ENCODE peak calls at places on chromosomes 1 and 21, in ten cellular contexts. One of them, this sample, is unnamed. For H3K27me3, the result is how much of the 10 kb centered on the place peaks cover.

GRCh38 chr1:15804060-15804459 is 3.4 kb downstream of the UQCRHL start:
- DNase-seq in left lung: no peak
- DNase-seq in kidney epithelial cell: no peak
- DNase-seq in stomach: no peak
- DNase-seq in ascending aorta: no peak
- DNase-seq in dorsolateral prefrontal cortex: no peak
- DNase-seq in heart right ventricle: no peak
- DNase-seq in HL-60: no peak
- DNase-seq in pancreas: no peak
- DNase-seq in MM.1S: no peak
- DNase-seq in this sample: no peak

GRCh38 chr1:71641013-71641412 is 560.2 kb upstream of the ZRANB2 start:
- DNase-seq in left lung: no peak
- DNase-seq in kidney epithelial cell: no peak
- DNase-seq in stomach: no peak
- DNase-seq in ascending aorta: no peak
- DNase-seq in dorsolateral prefrontal cortex: no peak
- DNase-seq in heart right ventricle: no peak
- DNase-seq in HL-60: no peak
- DNase-seq in pancreas: no peak
- DNase-seq in MM.1S: no peak
- DNase-seq in this sample: no peak

GRCh38 chr21:40186036-40186435 is 318.8 kb downstream of the PCP4 start:
- DNase-seq in left lung: no peak
- DNase-seq in kidney epithelial cell: no peak
- DNase-seq in stomach: no peak
- DNase-seq in ascending aorta: no peak
- DNase-seq in dorsolateral prefrontal cortex: no peak
- DNase-seq in heart right ventricle: no peak
- DNase-seq in HL-60: no peak
- DNase-seq in pancreas: no peak
- DNase-seq in MM.1S: no peak
- DNase-seq in this sample: no peak

GRCh38 chr1:222557148-222557547 is 9.2 kb upstream of the HHIPL2 start:
- DNase-seq in left lung: no peak
- DNase-seq in kidney epithelial cell: no peak
- DNase-seq in stomach: no peak
- DNase-seq in ascending aorta: no peak
- DNase-seq in dorsolateral prefrontal cortex: no peak
- DNase-seq in heart right ventricle: no peak
- DNase-seq in HL-60: no peak
- DNase-seq in pancreas: no peak
- DNase-seq in MM.1S: no peak
- DNase-seq in this sample: no peak

GRCh38 chr1:244138399-244138798 is 87.3 kb downstream of the ZBTB18 start:
- DNase-seq in left lung: no peak
- DNase-seq in kidney epithelial cell: no peak
- DNase-seq in stomach: no peak
- DNase-seq in ascending aorta: no peak
- DNase-seq in dorsolateral prefrontal cortex: no peak
- DNase-seq in heart right ventricle: no peak
- DNase-seq in HL-60: no peak
- DNase-seq in pancreas: no peak
- DNase-seq in MM.1S: no peak
- DNase-seq in this sample: no peak

GRCh38 chr1:92040971-92041370 is 11.2 kb downstream of the EPHX4 start:
- DNase-seq in left lung: no peak
- DNase-seq in kidney epithelial cell: no peak
- DNase-seq in stomach: no peak
- DNase-seq in ascending aorta: no peak
- DNase-seq in dorsolateral prefrontal cortex: no peak
- DNase-seq in heart right ventricle: no peak
- DNase-seq in HL-60: no peak
- DNase-seq in pancreas: no peak
- DNase-seq in MM.1S: no peak
- DNase-seq in this sample: no peak

GRCh38 chr1:214494706-214495105 is 56.7 kb downstream of the PTPN14 start:
- DNase-seq in left lung: no peak
- DNase-seq in kidney epithelial cell: peak
- DNase-seq in stomach: no peak
- DNase-seq in ascending aorta: no peak
- DNase-seq in dorsolateral prefrontal cortex: no peak
- DNase-seq in heart right ventricle: no peak
- DNase-seq in HL-60: no peak
- DNase-seq in pancreas: no peak
- DNase-seq in MM.1S: no peak
- DNase-seq in this sample: no peak

GRCh38 chr1:60924964-60925798 is 157.2 kb upstream of the NFIA start:
- DNase-seq in left lung: no peak
- DNase-seq in kidney epithelial cell: no peak
- DNase-seq in stomach: no peak
- DNase-seq in ascending aorta: no peak
- DNase-seq in dorsolateral prefrontal cortex: no peak
- DNase-seq in heart right ventricle: no peak
- DNase-seq in HL-60: no peak
- DNase-seq in pancreas: no peak
- DNase-seq in MM.1S: no peak
- DNase-seq in this sample: no peak

GRCh38 chr21:9774347-9774746 is 747.0 kb upstream of the TPTE start:
- DNase-seq in left lung: no peak
- DNase-seq in kidney epithelial cell: no peak
- DNase-seq in stomach: no peak
- DNase-seq in ascending aorta: no peak
- DNase-seq in dorsolateral prefrontal cortex: no peak
- DNase-seq in heart right ventricle: no peak
- DNase-seq in HL-60: no peak
- DNase-seq in pancreas: no peak
- DNase-seq in MM.1S: no peak
- DNase-seq in this sample: no peak

GRCh38 chr1:204150702-204151561 is 912 bp downstream of the ETNK2 start:
- DNase-seq in left lung: no peak
- DNase-seq in kidney epithelial cell: no peak
- DNase-seq in stomach: no peak
- DNase-seq in ascending aorta: no peak
- DNase-seq in dorsolateral prefrontal cortex: no peak
- DNase-seq in heart right ventricle: no peak
- DNase-seq in HL-60: no peak
- DNase-seq in pancreas: peak
- DNase-seq in MM.1S: no peak
- DNase-seq in this sample: no peak

GRCh38 chr1:106677721-106678120 is 378.8 kb upstream of the PRMT6 start:
- DNase-seq in left lung: no peak
- DNase-seq in kidney epithelial cell: no peak
- DNase-seq in stomach: no peak
- DNase-seq in ascending aorta: no peak
- DNase-seq in dorsolateral prefrontal cortex: no peak
- DNase-seq in heart right ventricle: no peak
- DNase-seq in HL-60: no peak
- DNase-seq in pancreas: no peak
- DNase-seq in MM.1S: no peak
- DNase-seq in this sample: no peak

GRCh38 chr1:27359822-27360158 is 7.0 kb downstream of the MAP3K6 start:
- DNase-seq in left lung: no peak
- DNase-seq in kidney epithelial cell: no peak
- DNase-seq in stomach: no peak
- DNase-seq in ascending aorta: no peak
- DNase-seq in dorsolateral prefrontal cortex: no peak
- DNase-seq in heart right ventricle: no peak
- DNase-seq in HL-60: no peak
- DNase-seq in pancreas: peak
- DNase-seq in MM.1S: no peak
- DNase-seq in this sample: no peak

GRCh38 chr1:103514920-103515503 is 10.5 kb upstream of the RNPC3 start:
- DNase-seq in left lung: no peak
- DNase-seq in kidney epithelial cell: no peak
- DNase-seq in stomach: no peak
- DNase-seq in ascending aorta: no peak
- DNase-seq in dorsolateral prefrontal cortex: no peak
- DNase-seq in heart right ventricle: no peak
- DNase-seq in HL-60: peak
- DNase-seq in pancreas: no peak
- DNase-seq in MM.1S: peak
- DNase-seq in this sample: peak

GRCh38 chr1:26288311-26288941 is 8.5 kb downstream of the SH3BGRL3 start:
- DNase-seq in left lung: no peak
- DNase-seq in kidney epithelial cell: no peak
- DNase-seq in stomach: no peak
- DNase-seq in ascending aorta: no peak
- DNase-seq in dorsolateral prefrontal cortex: peak
- DNase-seq in heart right ventricle: no peak
- DNase-seq in HL-60: peak
- DNase-seq in pancreas: no peak
- DNase-seq in MM.1S: no peak
- DNase-seq in this sample: peak

GRCh38 chr1:60970081-60970509 is 112.3 kb upstream of the NFIA start:
- DNase-seq in left lung: no peak
- DNase-seq in kidney epithelial cell: no peak
- DNase-seq in stomach: no peak
- DNase-seq in ascending aorta: no peak
- DNase-seq in dorsolateral prefrontal cortex: no peak
- DNase-seq in heart right ventricle: no peak
- DNase-seq in HL-60: no peak
- DNase-seq in pancreas: no peak
- DNase-seq in MM.1S: no peak
- DNase-seq in this sample: no peak

GRCh38 chr1:21317035-21317689 is 26.9 kb upstream of the ECE1 start:
- DNase-seq in left lung: peak
- DNase-seq in kidney epithelial cell: no peak
- DNase-seq in stomach: peak
- DNase-seq in ascending aorta: peak
- DNase-seq in dorsolateral prefrontal cortex: peak
- DNase-seq in heart right ventricle: peak
- DNase-seq in HL-60: no peak
- DNase-seq in pancreas: peak
- DNase-seq in MM.1S: no peak
- DNase-seq in this sample: no peak

GRCh38 chr1:31796707-31797106 is 19.1 kb downstream of the SPOCD1 start:
- DNase-seq in left lung: no peak
- DNase-seq in kidney epithelial cell: no peak
- DNase-seq in stomach: no peak
- DNase-seq in ascending aorta: no peak
- DNase-seq in dorsolateral prefrontal cortex: no peak
- DNase-seq in heart right ventricle: no peak
- DNase-seq in HL-60: no peak
- DNase-seq in pancreas: no peak
- DNase-seq in MM.1S: no peak
- DNase-seq in this sample: no peak

GRCh38 chr1:203650012-203650836 is 23.6 kb downstream of the ATP2B4 start:
- DNase-seq in left lung: peak
- DNase-seq in kidney epithelial cell: no peak
- DNase-seq in stomach: peak
- DNase-seq in ascending aorta: no peak
- DNase-seq in dorsolateral prefrontal cortex: no peak
- DNase-seq in heart right ventricle: peak
- DNase-seq in HL-60: no peak
- DNase-seq in pancreas: peak
- DNase-seq in MM.1S: peak
- DNase-seq in this sample: peak

GRCh38 chr1:170075186-170075585 is 691 bp upstream of the KIFAP3 start:
- DNase-seq in left lung: no peak
- DNase-seq in kidney epithelial cell: no peak
- DNase-seq in stomach: no peak
- DNase-seq in ascending aorta: no peak
- DNase-seq in dorsolateral prefrontal cortex: no peak
- DNase-seq in heart right ventricle: no peak
- DNase-seq in HL-60: no peak
- DNase-seq in pancreas: peak
- DNase-seq in MM.1S: no peak
- DNase-seq in this sample: no peak
- H3K4me3 ChIP-seq in left lung: peak
- H3K4me3 ChIP-seq in kidney epithelial cell: peak
- H3K4me3 ChIP-seq in stomach: peak
- H3K4me3 ChIP-seq in ascending aorta: peak
- H3K4me3 ChIP-seq in dorsolateral prefrontal cortex: peak
- H3K4me3 ChIP-seq in heart right ventricle: peak
- H3K4me3 ChIP-seq in HL-60: peak
- H3K4me3 ChIP-seq in pancreas: peak
- H3K4me3 ChIP-seq in MM.1S: peak
- H3K4me3 ChIP-seq in this sample: peak

DNA sequence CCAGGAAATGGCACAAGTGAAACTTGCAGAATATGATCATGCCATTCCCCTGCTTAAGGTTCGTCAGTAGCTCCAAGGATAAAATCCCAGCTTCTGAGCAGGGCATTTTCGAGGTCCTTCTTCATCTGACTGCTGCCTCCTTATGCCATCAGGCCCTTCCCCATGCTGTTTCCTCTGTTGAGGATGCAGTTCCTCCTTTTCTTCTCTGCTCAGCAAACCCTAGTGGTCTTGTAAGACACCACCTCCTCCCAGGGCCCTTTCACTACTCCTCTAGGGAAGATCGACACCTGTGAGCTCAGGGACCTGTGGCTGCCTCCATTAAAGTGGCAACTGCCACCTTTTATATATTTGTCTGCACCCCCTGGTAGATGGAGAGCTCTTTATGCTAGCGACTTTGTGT is 62.1 kb upstream of the JUN start:
- DNase-seq in left lung: no peak
- DNase-seq in kidney epithelial cell: no peak
- DNase-seq in stomach: no peak
- DNase-seq in ascending aorta: no peak
- DNase-seq in dorsolateral prefrontal cortex: no peak
- DNase-seq in heart right ventricle: no peak
- DNase-seq in HL-60: peak
- DNase-seq in pancreas: no peak
- DNase-seq in MM.1S: no peak
- DNase-seq in this sample: no peak
- TF ChIP-seq CTCF in left lung: no peak
- TF ChIP-seq CTCF in kidney epithelial cell: no peak
- TF ChIP-seq CTCF in stomach: no peak
- TF ChIP-seq CTCF in ascending aorta: no peak
- TF ChIP-seq CTCF in dorsolateral prefrontal cortex: no peak
- TF ChIP-seq CTCF in heart right ventricle: no peak
- TF ChIP-seq CTCF in HL-60: no peak
- TF ChIP-seq CTCF in pancreas: no peak
- TF ChIP-seq CTCF in MM.1S: no peak
- TF ChIP-seq CTCF in this sample: no peak

DNA sequence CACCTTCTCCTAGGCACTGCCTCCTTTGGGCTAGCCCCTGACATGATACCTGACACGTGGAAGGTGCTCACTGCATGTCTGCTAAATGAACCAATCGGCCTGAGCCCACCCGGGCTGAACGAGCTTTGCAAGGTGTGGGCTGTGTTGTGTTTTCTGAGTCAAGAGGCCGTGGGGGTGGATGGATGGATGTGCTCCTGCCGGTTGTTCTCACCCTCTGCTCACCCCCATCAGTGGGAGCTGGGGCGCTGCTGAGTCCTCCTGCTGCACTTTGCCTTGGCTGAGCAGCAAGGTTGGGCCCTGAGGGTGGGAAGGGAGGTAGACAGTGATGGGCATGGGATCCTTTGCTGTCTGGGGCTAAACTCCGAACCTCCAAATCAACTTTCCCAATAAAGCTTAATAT is 6.7 kb upstream of the CACNA1E start:
- DNase-seq in left lung: no peak
- DNase-seq in kidney epithelial cell: no peak
- DNase-seq in stomach: no peak
- DNase-seq in ascending aorta: no peak
- DNase-seq in dorsolateral prefrontal cortex: no peak
- DNase-seq in heart right ventricle: no peak
- DNase-seq in HL-60: no peak
- DNase-seq in pancreas: no peak
- DNase-seq in MM.1S: no peak
- DNase-seq in this sample: no peak
- H3K27me3 ChIP-seq in left lung: half or more
- H3K27me3 ChIP-seq in kidney epithelial cell: under half
- H3K27me3 ChIP-seq in stomach: under half
- H3K27me3 ChIP-seq in ascending aorta: under half
- H3K27me3 ChIP-seq in dorsolateral prefrontal cortex: under half
- H3K27me3 ChIP-seq in heart right ventricle: under half
- H3K27me3 ChIP-seq in HL-60: under half
- H3K27me3 ChIP-seq in pancreas: under half
- H3K27me3 ChIP-seq in MM.1S: under half
- H3K27me3 ChIP-seq in this sample: under half

GRCh38 chr21:42233067-42233981 is 14.4 kb downstream of the ABCG1 start:
- DNase-seq in left lung: no peak
- DNase-seq in kidney epithelial cell: no peak
- DNase-seq in stomach: peak
- DNase-seq in ascending aorta: peak
- DNase-seq in dorsolateral prefrontal cortex: no peak
- DNase-seq in heart right ventricle: peak
- DNase-seq in HL-60: peak
- DNase-seq in pancreas: peak
- DNase-seq in MM.1S: peak
- DNase-seq in this sample: peak
- H3K4me3 ChIP-seq in left lung: peak
- H3K4me3 ChIP-seq in kidney epithelial cell: no peak
- H3K4me3 ChIP-seq in stomach: no peak
- H3K4me3 ChIP-seq in ascending aorta: peak
- H3K4me3 ChIP-seq in dorsolateral prefrontal cortex: no peak
- H3K4me3 ChIP-seq in heart right ventricle: no peak
- H3K4me3 ChIP-seq in HL-60: no peak
- H3K4me3 ChIP-seq in pancreas: no peak
- H3K4me3 ChIP-seq in MM.1S: peak
- H3K4me3 ChIP-seq in this sample: no peak

This sample was measured in GM06990.